ENCODE peak calls at places on chromosomes 11 and 22, in five cellular contexts. One of them, this sample, is unnamed.

GRCh38 chr22:44338906-44339305 is 26.2 kb upstream of the SHISAL1 start:
- DNase-seq in psoas muscle: no peak
- DNase-seq in WTC11: no peak
- DNase-seq in progenitor cell of endocrine pancreas: no peak
- DNase-seq in glutamatergic neuron: no peak
- DNase-seq in this sample: no peak

GRCh38 chr22:30714062-30714461 is 19.4 kb downstream of the OSBP2 start:
- DNase-seq in psoas muscle: no peak
- DNase-seq in WTC11: no peak
- DNase-seq in progenitor cell of endocrine pancreas: no peak
- DNase-seq in glutamatergic neuron: no peak
- DNase-seq in this sample: no peak

GRCh38 chr11:130979386-130979972 is 63.2 kb upstream of the SNX19 start:
- DNase-seq in psoas muscle: no peak
- DNase-seq in WTC11: no peak
- DNase-seq in progenitor cell of endocrine pancreas: no peak
- DNase-seq in glutamatergic neuron: no peak
- DNase-seq in this sample: peak

GRCh38 chr11:72398058-72398758 is 36.1 kb downstream of the CLPB start:
- DNase-seq in psoas muscle: no peak
- DNase-seq in WTC11: no peak
- DNase-seq in progenitor cell of endocrine pancreas: no peak
- DNase-seq in glutamatergic neuron: no peak
- DNase-seq in this sample: no peak

GRCh38 chr11:57942808-57943207 is 80.9 kb upstream of the OR9Q1 start:
- DNase-seq in psoas muscle: no peak
- DNase-seq in WTC11: no peak
- DNase-seq in progenitor cell of endocrine pancreas: no peak
- DNase-seq in glutamatergic neuron: no peak
- DNase-seq in this sample: no peak

GRCh38 chr11:7691759-7692334 is 14.4 kb downstream of the OVCH2 start:
- DNase-seq in psoas muscle: no peak
- DNase-seq in WTC11: no peak
- DNase-seq in progenitor cell of endocrine pancreas: no peak
- DNase-seq in glutamatergic neuron: no peak
- DNase-seq in this sample: no peak

GRCh38 chr11:28863422-28863821 is 755.2 kb downstream of the METTL15 start:
- DNase-seq in psoas muscle: no peak
- DNase-seq in WTC11: no peak
- DNase-seq in progenitor cell of endocrine pancreas: no peak
- DNase-seq in glutamatergic neuron: no peak
- DNase-seq in this sample: no peak

GRCh38 chr11:8360086-8360828 is 96.6 kb upstream of the LMO1 start:
- DNase-seq in psoas muscle: no peak
- DNase-seq in WTC11: no peak
- DNase-seq in progenitor cell of endocrine pancreas: no peak
- DNase-seq in glutamatergic neuron: no peak
- DNase-seq in this sample: no peak

GRCh38 chr11:28461338-28461737 is 353.1 kb downstream of the METTL15 start:
- DNase-seq in psoas muscle: no peak
- DNase-seq in WTC11: no peak
- DNase-seq in progenitor cell of endocrine pancreas: no peak
- DNase-seq in glutamatergic neuron: no peak
- DNase-seq in this sample: no peak

GRCh38 chr11:32435511-32435946 is at the start of gene WT1:
- DNase-seq in psoas muscle: no peak
- DNase-seq in WTC11: peak
- DNase-seq in progenitor cell of endocrine pancreas: no peak
- DNase-seq in glutamatergic neuron: peak
- DNase-seq in this sample: peak

GRCh38 chr11:116527180-116527991 is 245.4 kb downstream of the BUD13 start:
- DNase-seq in psoas muscle: no peak
- DNase-seq in WTC11: no peak
- DNase-seq in progenitor cell of endocrine pancreas: no peak
- DNase-seq in glutamatergic neuron: no peak
- DNase-seq in this sample: no peak

GRCh38 chr11:10379871-10380568 is 75.0 kb upstream of the AMPD3 start:
- DNase-seq in psoas muscle: no peak
- DNase-seq in WTC11: no peak
- DNase-seq in progenitor cell of endocrine pancreas: no peak
- DNase-seq in glutamatergic neuron: no peak
- DNase-seq in this sample: no peak

GRCh38 chr11:59542142-59542810 is 30.9 kb downstream of the OR4D9 start:
- DNase-seq in psoas muscle: no peak
- DNase-seq in WTC11: no peak
- DNase-seq in progenitor cell of endocrine pancreas: no peak
- DNase-seq in glutamatergic neuron: no peak
- DNase-seq in this sample: no peak

GRCh38 chr11:747176-748006 is at the start of gene TALDO1:
- DNase-seq in psoas muscle: peak
- DNase-seq in WTC11: peak
- DNase-seq in progenitor cell of endocrine pancreas: peak
- DNase-seq in glutamatergic neuron: peak
- DNase-seq in this sample: peak

GRCh38 chr11:94020777-94021615 is at the start of gene HEPHL1:
- DNase-seq in psoas muscle: no peak
- DNase-seq in WTC11: peak
- DNase-seq in progenitor cell of endocrine pancreas: no peak
- DNase-seq in glutamatergic neuron: no peak
- DNase-seq in this sample: no peak

GRCh38 chr11:15493921-15494630 is 379.4 kb downstream of the INSC start:
- DNase-seq in psoas muscle: no peak
- DNase-seq in WTC11: no peak
- DNase-seq in progenitor cell of endocrine pancreas: no peak
- DNase-seq in glutamatergic neuron: no peak
- DNase-seq in this sample: no peak

GRCh38 chr11:110148775-110149744 is 55.9 kb downstream of the ZC3H12C start:
- DNase-seq in psoas muscle: no peak
- DNase-seq in WTC11: no peak
- DNase-seq in progenitor cell of endocrine pancreas: no peak
- DNase-seq in glutamatergic neuron: no peak
- DNase-seq in this sample: no peak

GRCh38 chr22:35023692-35024363 is 42.1 kb upstream of the ISX start:
- DNase-seq in psoas muscle: peak
- DNase-seq in WTC11: peak
- DNase-seq in progenitor cell of endocrine pancreas: peak
- DNase-seq in glutamatergic neuron: peak
- DNase-seq in this sample: peak

GRCh38 chr11:1081601-1082311 is 7.1 kb downstream of the MUC2 start:
- DNase-seq in psoas muscle: peak
- DNase-seq in WTC11: peak
- DNase-seq in progenitor cell of endocrine pancreas: no peak
- DNase-seq in glutamatergic neuron: peak
- DNase-seq in this sample: no peak

GRCh38 chr11:106514706-106515105 is 437.2 kb downstream of the AASDHPPT start:
- DNase-seq in psoas muscle: no peak
- DNase-seq in WTC11: no peak
- DNase-seq in progenitor cell of endocrine pancreas: no peak
- DNase-seq in glutamatergic neuron: no peak
- DNase-seq in this sample: no peak

GRCh38 chr11:60872124-60872951 is 5.0 kb downstream of the ZP1 start:
- DNase-seq in psoas muscle: no peak
- DNase-seq in WTC11: no peak
- DNase-seq in progenitor cell of endocrine pancreas: no peak
- DNase-seq in glutamatergic neuron: no peak
- DNase-seq in this sample: no peak

GRCh38 chr22:24068717-24069116 is 57.6 kb downstream of the CABIN1 start:
- DNase-seq in psoas muscle: no peak
- DNase-seq in WTC11: no peak
- DNase-seq in progenitor cell of endocrine pancreas: no peak
- DNase-seq in glutamatergic neuron: no peak
- DNase-seq in this sample: no peak

GRCh38 chr11:65224939-65225283 is 36.9 kb upstream of the POLA2 start:
- DNase-seq in psoas muscle: no peak
- DNase-seq in WTC11: no peak
- DNase-seq in progenitor cell of endocrine pancreas: no peak
- DNase-seq in glutamatergic neuron: no peak
- DNase-seq in this sample: no peak

GRCh38 chr11:118047749-118048148 is 29.1 kb upstream of the TMPRSS4 start:
- DNase-seq in psoas muscle: no peak
- DNase-seq in WTC11: no peak
- DNase-seq in progenitor cell of endocrine pancreas: no peak
- DNase-seq in glutamatergic neuron: no peak
- DNase-seq in this sample: no peak

GRCh38 chr11:62669420-62670161 is 1.9 kb upstream of the UQCC3 start:
- DNase-seq in psoas muscle: no peak
- DNase-seq in WTC11: no peak
- DNase-seq in progenitor cell of endocrine pancreas: no peak
- DNase-seq in glutamatergic neuron: no peak
- DNase-seq in this sample: no peak

GRCh38 chr11:70389191-70389590 is 9.1 kb upstream of the CTTN start:
- DNase-seq in psoas muscle: no peak
- DNase-seq in WTC11: no peak
- DNase-seq in progenitor cell of endocrine pancreas: no peak
- DNase-seq in glutamatergic neuron: no peak
- DNase-seq in this sample: no peak

GRCh38 chr11:36411202-36411640 is 98.9 kb downstream of the TRAF6 start:
- DNase-seq in psoas muscle: no peak
- DNase-seq in WTC11: no peak
- DNase-seq in progenitor cell of endocrine pancreas: no peak
- DNase-seq in glutamatergic neuron: no peak
- DNase-seq in this sample: no peak

GRCh38 chr11:1544536-1544935 is 27.5 kb downstream of the DUSP8 start:
- DNase-seq in psoas muscle: no peak
- DNase-seq in WTC11: no peak
- DNase-seq in progenitor cell of endocrine pancreas: no peak
- DNase-seq in glutamatergic neuron: peak
- DNase-seq in this sample: no peak

GRCh38 chr11:2295971-2296912 is 5.5 kb downstream of the C11orf21 start:
- DNase-seq in psoas muscle: peak
- DNase-seq in WTC11: no peak
- DNase-seq in progenitor cell of endocrine pancreas: no peak
- DNase-seq in glutamatergic neuron: no peak
- DNase-seq in this sample: peak

GRCh38 chr22:29187831-29188230 is 17.9 kb upstream of the EMID1 start:
- DNase-seq in psoas muscle: no peak
- DNase-seq in WTC11: no peak
- DNase-seq in progenitor cell of endocrine pancreas: no peak
- DNase-seq in glutamatergic neuron: no peak
- DNase-seq in this sample: no peak

GRCh38 chr22:31944700-31945477 is 554 bp downstream of the YWHAH start:
- DNase-seq in psoas muscle: peak
- DNase-seq in WTC11: peak
- DNase-seq in progenitor cell of endocrine pancreas: no peak
- DNase-seq in glutamatergic neuron: peak
- DNase-seq in this sample: peak

GRCh38 chr11:32006799-32007388 is 84.0 kb upstream of the RCN1 start:
- DNase-seq in psoas muscle: no peak
- DNase-seq in WTC11: peak
- DNase-seq in progenitor cell of endocrine pancreas: no peak
- DNase-seq in glutamatergic neuron: peak
- DNase-seq in this sample: peak

GRCh38 chr11:2589538-2589934 is 110.3 kb downstream of the KCNQ1OT1 start:
- DNase-seq in psoas muscle: peak
- DNase-seq in WTC11: no peak
- DNase-seq in progenitor cell of endocrine pancreas: no peak
- DNase-seq in glutamatergic neuron: no peak
- DNase-seq in this sample: no peak

GRCh38 chr11:65316979-65317786 is 2.5 kb downstream of the CDC42EP2 start:
- DNase-seq in psoas muscle: peak
- DNase-seq in WTC11: peak
- DNase-seq in progenitor cell of endocrine pancreas: no peak
- DNase-seq in glutamatergic neuron: peak
- DNase-seq in this sample: peak

GRCh38 chr22:50276143-50276542 is 6.0 kb upstream of the MAPK11 start:
- DNase-seq in psoas muscle: no peak
- DNase-seq in WTC11: peak
- DNase-seq in progenitor cell of endocrine pancreas: no peak
- DNase-seq in glutamatergic neuron: peak
- DNase-seq in this sample: peak

GRCh38 chr11:101003468-101003867 is 126.1 kb downstream of the PGR start:
- DNase-seq in psoas muscle: no peak
- DNase-seq in WTC11: no peak
- DNase-seq in progenitor cell of endocrine pancreas: no peak
- DNase-seq in glutamatergic neuron: no peak
- DNase-seq in this sample: no peak
- TF ChIP-seq CTCF in psoas muscle: no peak
- TF ChIP-seq CTCF in WTC11: no peak
- TF ChIP-seq CTCF in progenitor cell of endocrine pancreas: no peak
- TF ChIP-seq CTCF in glutamatergic neuron: no peak
- TF ChIP-seq CTCF in this sample: no peak

GRCh38 chr11:24496728-24497396 is at the start of gene LUZP2:
- DNase-seq in psoas muscle: peak
- DNase-seq in WTC11: peak
- DNase-seq in progenitor cell of endocrine pancreas: peak
- DNase-seq in glutamatergic neuron: peak
- DNase-seq in this sample: peak
- TF ChIP-seq CTCF in psoas muscle: no peak
- TF ChIP-seq CTCF in WTC11: no peak
- TF ChIP-seq CTCF in progenitor cell of endocrine pancreas: peak
- TF ChIP-seq CTCF in glutamatergic neuron: no peak
- TF ChIP-seq CTCF in this sample: no peak

GRCh38 chr11:79273781-79274180 is 167.0 kb downstream of the TENM4 start:
- DNase-seq in psoas muscle: no peak
- DNase-seq in WTC11: peak
- DNase-seq in progenitor cell of endocrine pancreas: no peak
- DNase-seq in glutamatergic neuron: no peak
- DNase-seq in this sample: no peak
- TF ChIP-seq CTCF in psoas muscle: no peak
- TF ChIP-seq CTCF in WTC11: no peak
- TF ChIP-seq CTCF in progenitor cell of endocrine pancreas: no peak
- TF ChIP-seq CTCF in glutamatergic neuron: no peak
- TF ChIP-seq CTCF in this sample: no peak

GRCh38 chr11:112460141-112460540 is 199.5 kb upstream of the PLET1 start:
- DNase-seq in psoas muscle: no peak
- DNase-seq in WTC11: no peak
- DNase-seq in progenitor cell of endocrine pancreas: no peak
- DNase-seq in glutamatergic neuron: no peak
- DNase-seq in this sample: no peak

GRCh38 chr11:112457532-112457931 is 196.9 kb upstream of the PLET1 start:
- DNase-seq in psoas muscle: no peak
- DNase-seq in WTC11: no peak
- DNase-seq in progenitor cell of endocrine pancreas: no peak
- DNase-seq in glutamatergic neuron: no peak
- DNase-seq in this sample: no peak

GRCh38 chr11:112454841-112455240 is 194.2 kb upstream of the PLET1 start:
- DNase-seq in psoas muscle: no peak
- DNase-seq in WTC11: no peak
- DNase-seq in progenitor cell of endocrine pancreas: no peak
- DNase-seq in glutamatergic neuron: no peak
- DNase-seq in this sample: no peak

GRCh38 chr11:112455791-112456190 is 195.1 kb upstream of the PLET1 start:
- DNase-seq in psoas muscle: no peak
- DNase-seq in WTC11: no peak
- DNase-seq in progenitor cell of endocrine pancreas: no peak
- DNase-seq in glutamatergic neuron: no peak
- DNase-seq in this sample: no peak

DNA sequence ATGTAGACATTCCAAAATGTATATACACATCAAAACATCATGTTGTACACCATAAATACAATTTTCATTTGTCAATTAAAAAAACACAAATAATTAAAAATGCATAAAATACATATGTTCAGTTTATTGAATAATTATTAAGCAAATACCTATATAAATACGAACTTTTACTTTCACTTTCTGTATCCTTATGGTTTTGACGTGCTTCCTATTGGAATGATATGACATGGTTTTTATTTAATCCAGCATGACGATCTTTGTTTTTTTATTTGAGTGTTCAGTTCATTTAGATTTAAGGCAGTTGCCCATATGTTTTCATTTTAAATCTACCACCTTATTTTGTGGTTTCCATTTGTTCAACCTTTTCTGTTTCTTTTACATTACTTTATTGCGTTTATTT is 198.3 kb upstream of the PLET1 start:
- DNase-seq in psoas muscle: no peak
- DNase-seq in WTC11: no peak
- DNase-seq in progenitor cell of endocrine pancreas: no peak
- DNase-seq in glutamatergic neuron: no peak
- DNase-seq in this sample: no peak
- TF ChIP-seq CTCF in psoas muscle: no peak
- TF ChIP-seq CTCF in WTC11: no peak
- TF ChIP-seq CTCF in progenitor cell of endocrine pancreas: no peak
- TF ChIP-seq CTCF in glutamatergic neuron: no peak
- TF ChIP-seq CTCF in this sample: no peak

This sample was measured in endothelial cell.